ENCODE peak calls at places on chromosomes 1 and 21, in four cellular contexts. C is Daoy, B is amygdala, U is Calu3. F is an unnamed sample.

GRCh38 chr1:95380909-95381308 is 146.9 kb downstream of the RWDD3 start:
- DNase-seq in C (no peak), B (no peak), U (no peak), F (no peak)

GRCh38 chr1:193339396-193339795 is 153.0 kb upstream of the B3GALT2 start:
- DNase-seq in C (no peak), B (no peak), U (no peak), F (no peak)

GRCh38 chr1:85146972-85147359 is 53.9 kb downstream of the SYDE2 start:
- DNase-seq in C (peak; percentile 17), B (no peak), U (no peak), F (no peak)

GRCh38 chr1:36871146-36871971 is 163.0 kb downstream of the GRIK3 start:
- DNase-seq in C (peak; percentile 96), B (peak; percentile 53), U (no peak), F (no peak)

GRCh38 chr1:15180189-15180588 is 26.6 kb downstream of the TMEM51 start:
- DNase-seq in C (no peak), B (peak; percentile 85), U (peak; percentile 43), F (peak; percentile 89)

GRCh38 chr1:48684381-48684780 is 92.3 kb downstream of the BEND5 start:
- DNase-seq in C (no peak), B (no peak), U (no peak), F (no peak)

GRCh38 chr1:204617256-204618147 is 68.0 kb downstream of the LRRN2 start:
- DNase-seq in C (no peak), B (peak; percentile 34), U (no peak), F (peak; percentile 68)

GRCh38 chr1:225945564-225945963 is 4.5 kb upstream of the LEFTY2 start:
- DNase-seq in C (no peak), B (no peak), U (no peak), F (no peak)

GRCh38 chr1:198918920-198919319 is 280.1 kb downstream of the PTPRC start:
- DNase-seq in C (no peak), B (no peak), U (no peak), F (no peak)

GRCh38 chr21:41931041-41931451 is 22.8 kb downstream of the C2CD2 start:
- DNase-seq in C (no peak), B (no peak), U (no peak), F (no peak)

GRCh38 chr1:37726191-37726590 is 33.9 kb downstream of the CDCA8 start:
- DNase-seq in C (no peak), B (peak; percentile 66), U (no peak), F (peak; percentile 39)

GRCh38 chr21:42627527-42628289 is 25.7 kb upstream of the PDE9A start:
- DNase-seq in C (no peak), B (no peak), U (no peak), F (no peak)

GRCh38 chr1:167775178-167775577 is 53.4 kb downstream of the MPZL1 start:
- DNase-seq in C (peak; percentile 32), B (no peak), U (no peak), F (no peak)

GRCh38 chr1:231724041-231724440 is 97.5 kb downstream of the DISC1 start:
- DNase-seq in C (no peak), B (no peak), U (no peak), F (no peak)

GRCh38 chr1:245008761-245009160 is 144.4 kb upstream of the HNRNPU start:
- DNase-seq in C (no peak), B (no peak), U (no peak), F (no peak)

GRCh38 chr1:196063952-196064351 is 544.3 kb downstream of the KCNT2 start:
- DNase-seq in C (no peak), B (no peak), U (no peak), F (no peak)

GRCh38 chr1:233240839-233241682 is 54.5 kb downstream of the PCNX2 start:
- DNase-seq in C (peak; percentile 74), B (peak; percentile 47), U (peak; percentile 54), F (peak; percentile 56)

GRCh38 chr1:63729227-63729620 is 44.6 kb upstream of the ROR1 start:
- DNase-seq in C (no peak), B (no peak), U (no peak), F (no peak)

GRCh38 chr1:79667848-79668696 is 661.5 kb upstream of the ADGRL4 start:
- DNase-seq in C (no peak), B (no peak), U (no peak), F (no peak)

GRCh38 chr1:9848022-9848421 is 24.3 kb upstream of the CLSTN1 start:
- DNase-seq in C (no peak), B (no peak), U (no peak), F (no peak)

GRCh38 chr21:29233611-29234540 is 64.8 kb upstream of the BACH1 start:
- DNase-seq in C (no peak), B (no peak), U (no peak), F (no peak)

GRCh38 chr1:109183339-109183738 is 30.4 kb upstream of the SARS1 start:
- DNase-seq in C (no peak), B (no peak), U (no peak), F (no peak)

GRCh38 chr1:51564124-51564523 is 45.1 kb upstream of the EPS15 start:
- DNase-seq in C (peak; percentile 58), B (no peak), U (peak; percentile 25), F (no peak)

GRCh38 chr1:160682983-160683886 is 28.4 kb downstream of the CD48 start:
- DNase-seq in C (no peak), B (no peak), U (no peak), F (no peak)

GRCh38 chr1:119935915-119936314 is 39.6 kb upstream of the ADAM30 start:
- DNase-seq in C (no peak), B (no peak), U (no peak), F (no peak)

GRCh38 chr1:247407180-247407616 is 8.8 kb upstream of the NLRP3 start:
- DNase-seq in C (peak; percentile 54), B (no peak), U (no peak), F (no peak)

GRCh38 chr1:204204944-204205343 is 8.7 kb upstream of the KISS1 start:
- DNase-seq in C (no peak), B (no peak), U (no peak), F (no peak)

GRCh38 chr1:211532086-211532439 is 40.1 kb upstream of the RD3 start:
- DNase-seq in C (no peak), B (no peak), U (no peak), F (no peak)

GRCh38 chr1:32349211-32349708 is 13.0 kb downstream of the FAM229A start:
- DNase-seq in C (peak; percentile 42), B (no peak), U (no peak), F (no peak)

GRCh38 chr1:218433744-218434143 is 88.6 kb downstream of the TGFB2 start:
- DNase-seq in C (no peak), B (no peak), U (no peak), F (no peak)

GRCh38 chr1:163372576-163372975 is 50.8 kb downstream of the NUF2 start:
- DNase-seq in C (no peak), B (no peak), U (no peak), F (no peak)

GRCh38 chr1:207007352-207008033 is 25.1 kb downstream of the C1orf116 start:
- DNase-seq in C (peak; percentile 84), B (no peak), U (peak; percentile 86), F (no peak)

GRCh38 chr1:32334864-32335618 is 992 bp downstream of the MARCKSL1 start:
- DNase-seq in C (peak; percentile 60), B (no peak), U (peak; percentile 59), F (no peak)

GRCh38 chr1:39275836-39276507 is 71.5 kb downstream of the MACF1 start:
- DNase-seq in C (no peak), B (no peak), U (no peak), F (no peak)